ENCODE peak calls at places on chromosomes 11 and 22, in nine cellular contexts. Q, T, J, Z, I, R, N, M and A are unnamed samples.

GRCh38 chr11:68083517-68083916 is 37.7 kb downstream of the CHKA start:
- DNase-seq in T (no peak), M (no peak), I (no peak), R (no peak), Q (no peak), Z (no peak), J (no peak), N (no peak), A (no peak)

GRCh38 chr11:93477684-93478234 is 65.4 kb downstream of the SMCO4 start:
- DNase-seq in Q (peak; percentile 37), I (no peak), M (no peak), N (no peak), R (no peak), T (no peak), J (no peak), Z (no peak), A (no peak)

GRCh38 chr11:926341-926916 is 759 bp downstream of the AP2A2 start:
- DNase-seq in N (no peak), Q (peak; percentile 63), T (peak; percentile 97), J (no peak), I (no peak), M (peak; percentile 52), R (no peak), Z (peak; percentile 34), A (peak; percentile 55)

GRCh38 chr22:26897384-26897783 is 240.0 kb downstream of the MIAT start:
- DNase-seq in J (no peak), T (peak; percentile 38), R (no peak), M (no peak), Z (no peak), Q (no peak), N (no peak), I (no peak), A (no peak)

GRCh38 chr11:45373506-45373905 is 87.4 kb upstream of the SYT13 start:
- DNase-seq in J (no peak), Z (no peak), T (no peak), N (no peak), I (no peak), M (no peak), R (no peak), Q (no peak), A (no peak)

GRCh38 chr11:69524991-69525411 is 43.5 kb downstream of the LINC01488 start:
- DNase-seq in T (peak; percentile 32), M (peak; percentile 9), Z (no peak), R (no peak), J (no peak), I (no peak), N (no peak), Q (no peak), A (no peak)

GRCh38 chr11:120573756-120574354 is 62.3 kb downstream of the GRIK4 start:
- DNase-seq in Q (no peak), Z (no peak), J (no peak), N (no peak), R (no peak), T (no peak), I (no peak), M (no peak), A (no peak)

GRCh38 chr22:33325232-33326004 is 267.2 kb upstream of the SYN3 start:
- DNase-seq in Q (peak; percentile 32), T (peak; percentile 37), I (no peak), Z (no peak), J (no peak), R (no peak), N (no peak), M (no peak), A (no peak)

GRCh38 chr11:11531127-11531526 is 90.7 kb downstream of the GALNT18 start:
- DNase-seq in I (peak; percentile 10), N (no peak), Q (no peak), J (no peak), Z (no peak), R (no peak), M (no peak), T (no peak), A (no peak)

GRCh38 chr22:38446018-38446601 is 8.9 kb downstream of the KCNJ4 start:
- DNase-seq in Q (no peak), M (no peak), J (no peak), Z (no peak), T (no peak), I (no peak), N (no peak), R (no peak), A (no peak)

GRCh38 chr11:22162754-22163153 is 30.1 kb upstream of the ANO5 start:
- DNase-seq in T (no peak), N (no peak), Q (no peak), J (no peak), I (no peak), R (no peak), Z (no peak), M (no peak), A (no peak)